ENCODE peak calls at places on chromosome 21, in seven cellular contexts. I is skeletal muscle cell, O is H7, R is HFF-Myc, M is spleen, C is lower lobe of right lung, T is vagina. Q is an unnamed sample.

GRCh38 chr21:39712976-39713375 is 32.0 kb upstream of the IGSF5 start:
- DNase-seq in C (no peak), T (no peak), M (no peak), R (no peak), O (no peak), I (no peak), Q (no peak)

GRCh38 chr21:45539796-45540600 is 2.2 kb downstream of the SLC19A1 start:
- DNase-seq in I (no peak), O (peak), M (peak), C (peak), R (no peak), T (no peak), Q (no peak)

GRCh38 chr21:27586986-27587385 is 620.1 kb upstream of the ADAMTS5 start:
- DNase-seq in I (no peak), R (no peak), M (no peak), C (no peak), T (no peak), O (no peak), Q (no peak)

GRCh38 chr21:26843912-26844257 is 1.3 kb downstream of the ADAMTS1 start:
- DNase-seq in O (no peak), T (no peak), I (no peak), R (no peak), C (no peak), M (no peak), Q (no peak)

GRCh38 chr21:46559291-46559983 is 45.4 kb downstream of the S100B start:
- DNase-seq in O (peak), R (no peak), C (no peak), M (no peak), T (no peak), I (no peak), Q (no peak)

GRCh38 chr21:34761758-34762330 is 93.0 kb downstream of the CLIC6 start:
- DNase-seq in O (no peak), C (no peak), R (no peak), T (peak), I (no peak), M (no peak), Q (no peak)

GRCh38 chr21:31248598-31248997 is 95.5 kb downstream of the TIAM1 start:
- DNase-seq in T (no peak), C (no peak), M (no peak), I (peak), O (no peak), R (no peak), Q (no peak)

GRCh38 chr21:28704746-28705145 is 287.9 kb downstream of the LTN1 start:
- DNase-seq in O (no peak), M (no peak), C (no peak), T (no peak), R (no peak), I (no peak), Q (no peak)

GRCh38 chr21:19853709-19854575 is 1144.3 kb upstream of the NCAM2 start:
- DNase-seq in C (no peak), T (no peak), R (no peak), I (no peak), O (peak), M (peak), Q (no peak)

GRCh38 chr21:25402134-25402957 is 204.9 kb downstream of the MRPL39 start:
- DNase-seq in O (no peak), T (no peak), I (no peak), M (no peak), C (no peak), R (no peak), Q (no peak)

GRCh38 chr21:27562303-27562702 is 595.4 kb upstream of the ADAMTS5 start:
- DNase-seq in I (no peak), O (no peak), C (no peak), R (no peak), T (no peak), M (no peak), Q (no peak)

GRCh38 chr21:45386728-45387371 is 18.1 kb upstream of the COL18A1 start:
- DNase-seq in O (no peak), I (peak), C (peak), T (no peak), R (peak), M (peak), Q (peak)

GRCh38 chr21:34771512-34772028 is 102.8 kb downstream of the CLIC6 start:
- DNase-seq in C (no peak), I (peak), M (no peak), O (no peak), R (no peak), T (no peak), Q (no peak)

GRCh38 chr21:38333290-38334272 is 76.8 kb downstream of the KCNJ15 start:
- DNase-seq in T (no peak), C (no peak), R (no peak), M (no peak), O (peak), I (no peak), Q (no peak)

GRCh38 chr21:46265736-46266525 is 19.5 kb downstream of the MCM3AP start:
- DNase-seq in T (no peak), I (no peak), C (no peak), M (no peak), R (no peak), O (no peak), Q (no peak)

GRCh38 chr21:18041012-18041411 is 203.6 kb upstream of the CHODL start:
- DNase-seq in I (no peak), O (peak), R (no peak), C (no peak), M (no peak), T (no peak), Q (no peak)

GRCh38 chr21:18417361-18417760 is 13.8 kb upstream of the TMPRSS15 start:
- DNase-seq in O (no peak), R (no peak), I (no peak), T (no peak), M (no peak), C (no peak), Q (no peak)

DNA sequence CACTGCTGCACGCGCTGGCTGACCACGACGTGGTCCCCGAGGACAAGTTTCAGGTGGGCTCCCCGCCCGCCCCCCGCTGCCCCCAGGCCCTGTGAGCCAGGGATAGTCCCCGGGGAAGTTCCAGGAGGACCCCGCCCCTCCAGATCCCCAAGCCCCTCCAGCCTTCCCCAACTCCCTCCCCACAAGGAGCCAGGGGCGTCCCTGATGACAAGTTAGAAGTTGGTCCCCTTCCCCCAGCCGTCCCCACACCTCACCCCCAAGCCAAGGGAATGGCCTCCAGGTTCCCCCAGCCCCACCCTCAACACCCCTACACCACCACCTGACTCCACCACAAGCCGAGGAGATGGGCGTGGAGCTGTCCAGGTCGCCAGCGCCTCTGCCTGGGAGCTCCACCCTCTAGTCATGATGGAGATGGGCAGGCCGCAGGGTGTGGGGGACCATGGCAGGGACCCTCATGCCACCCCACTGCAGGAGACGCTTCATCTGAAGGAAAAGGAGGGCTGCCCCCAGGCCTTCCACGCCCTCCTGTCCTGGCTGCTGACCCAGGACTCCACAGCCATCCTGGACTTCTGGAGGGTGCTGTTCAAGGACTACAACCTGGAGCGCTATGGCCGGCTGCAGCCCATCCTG is 525 bp downstream of the AIRE start:
- DNase-seq in M (no peak), T (no peak), C (no peak), O (no peak), R (no peak), I (no peak), Q (no peak)
- H3K4me3 ChIP-seq in M (no peak), T (peak), C (no peak), O (peak), R (no peak), I (no peak), Q (no peak)

GRCh38 chr21:41141031-41141457 is 26.9 kb upstream of the BACE2 start:
- DNase-seq in O (no peak), C (no peak), T (no peak), I (peak), M (no peak), R (peak), Q (peak)
- H3K4me3 ChIP-seq in O (no peak), C (no peak), T (no peak), I (no peak), M (no peak), R (no peak), Q (no peak)

DNA sequence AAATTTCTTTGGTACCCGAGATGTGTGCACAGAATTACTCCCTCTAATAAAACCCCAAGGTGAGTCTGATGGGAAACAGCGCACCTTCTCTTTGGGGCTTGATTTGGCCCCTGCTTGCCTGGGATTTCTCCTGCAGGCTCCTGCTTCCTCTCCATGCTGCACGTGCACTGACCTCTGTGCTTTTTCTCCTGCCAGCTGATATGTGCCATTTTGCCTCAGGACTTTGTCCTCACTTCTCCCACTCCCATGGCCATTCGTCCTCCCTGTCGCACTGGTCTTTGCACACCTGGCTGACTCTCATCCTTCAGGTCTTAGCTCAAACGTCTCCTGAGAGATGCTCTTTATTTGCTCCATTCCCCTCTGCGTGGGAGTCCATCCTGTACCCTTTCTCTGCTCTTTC is 1.2 kb downstream of the CBR1 start:
- DNase-seq in M (no peak), O (no peak), T (no peak), R (no peak), C (no peak), I (no peak), Q (no peak)
- H3K4me3 ChIP-seq in M (no peak), O (peak), T (no peak), R (peak), C (peak), I (peak), Q (no peak)

DNA sequence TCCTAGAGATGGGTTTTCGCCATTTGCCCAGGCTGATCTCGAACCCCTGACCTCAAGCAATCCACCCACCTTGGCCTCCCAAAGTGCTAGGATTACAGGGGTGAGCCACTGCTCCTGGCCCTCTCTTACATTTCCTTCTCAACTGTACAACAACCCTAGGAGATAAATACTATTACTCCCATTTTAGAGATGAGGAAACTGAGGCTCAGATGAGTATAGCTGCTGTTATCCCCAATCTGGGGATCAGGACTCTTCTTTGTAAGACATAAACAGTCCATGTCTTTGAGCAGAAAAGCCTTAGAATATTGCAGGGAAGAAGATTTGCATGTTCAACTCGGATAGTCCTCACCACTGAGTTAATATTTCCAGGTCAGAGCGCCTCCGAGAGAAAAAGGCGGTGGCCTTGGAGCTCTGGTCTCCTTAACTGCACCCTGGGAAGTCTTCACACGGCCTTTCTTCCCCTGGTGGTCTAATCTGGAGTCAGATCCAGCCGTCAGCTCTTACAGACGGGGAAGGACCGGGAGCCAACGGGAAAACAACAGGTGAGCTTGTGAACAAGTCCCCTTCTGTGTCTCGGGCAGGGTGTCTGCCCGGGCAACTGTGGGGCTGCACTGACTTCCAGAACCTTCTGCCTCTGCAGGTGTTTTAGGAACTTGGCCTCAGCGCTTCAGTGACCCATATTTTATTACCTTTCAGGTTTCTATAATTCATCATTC is 5.9 kb upstream of the OLIG1 start:
- DNase-seq in C (no peak), M (no peak), R (no peak), T (no peak), O (peak), I (no peak), Q (no peak)
- H3K4me3 ChIP-seq in C (no peak), M (no peak), R (no peak), T (no peak), O (no peak), I (no peak), Q (no peak)

GRCh38 chr21:42424848-42425602 is 21.3 kb downstream of the UBASH3A start:
- DNase-seq in I (no peak), C (peak), T (no peak), R (no peak), O (no peak), M (peak), Q (no peak)

GRCh38 chr21:42426424-42426823 is 22.7 kb downstream of the UBASH3A start:
- DNase-seq in T (no peak), I (no peak), O (no peak), M (peak), R (no peak), C (no peak), Q (no peak)

GRCh38 chr21:42423685-42424084 is 20.0 kb downstream of the UBASH3A start:
- DNase-seq in C (no peak), M (no peak), I (no peak), O (no peak), R (no peak), T (no peak), Q (no peak)

GRCh38 chr21:42426876-42427480 is 23.3 kb downstream of the UBASH3A start:
- DNase-seq in C (no peak), M (peak), I (no peak), R (no peak), O (no peak), T (no peak), Q (no peak)

GRCh38 chr21:42425603-42425985 is 21.9 kb downstream of the UBASH3A start:
- DNase-seq in T (no peak), C (no peak), I (no peak), O (no peak), R (no peak), M (no peak), Q (no peak)
- H3K4me3 ChIP-seq in T (no peak), C (no peak), I (no peak), O (no peak), R (no peak), M (no peak), Q (no peak)

Q was measured in BJ.